ENCODE peak calls at places on chromosomes 1 and 21, in six cellular contexts. U is H1, Z is HepG2, V is GM12892, D is K562, O is GM12878. F is an unnamed sample.

GRCh38 chr1:228082975-228083870 is 715 bp downstream of the ARF1 start:
- DNase-seq in O (no peak), Z (no peak), V (peak), U (no peak), D (peak), F (no peak)

GRCh38 chr1:26786437-26787380 is 1.0 kb upstream of the PIGV start:
- DNase-seq in V (peak), Z (peak), D (peak), U (peak), O (no peak), F (peak)

GRCh38 chr1:55213029-55213884 is 1.9 kb downstream of the USP24 start:
- DNase-seq in Z (no peak), V (no peak), D (no peak), O (no peak), U (no peak), F (no peak)

GRCh38 chr1:197441990-197442389 is 173.9 kb downstream of the CRB1 start:
- DNase-seq in Z (peak), D (no peak), O (no peak), U (no peak), V (no peak), F (no peak)

GRCh38 chr1:227949954-227950734 is 2.4 kb upstream of the WNT9A start:
- DNase-seq in D (no peak), U (no peak), V (no peak), O (no peak), Z (no peak), F (no peak)

GRCh38 chr1:201362906-201363305 is 14.6 kb downstream of the TNNT2 start:
- DNase-seq in U (no peak), O (no peak), Z (no peak), D (no peak), V (no peak), F (no peak)

GRCh38 chr1:2135425-2135824 is 59.1 kb downstream of the FAAP20 start:
- DNase-seq in U (no peak), V (no peak), D (no peak), O (no peak), Z (peak), F (no peak)

GRCh38 chr1:24321712-24322635 is 2.8 kb downstream of the GRHL3 start:
- DNase-seq in D (peak), V (peak), U (no peak), O (no peak), Z (no peak), F (peak)

GRCh38 chr1:220019071-220019470 is 27.2 kb downstream of the EPRS1 start:
- DNase-seq in U (no peak), D (no peak), Z (no peak), O (no peak), V (no peak), F (no peak)

GRCh38 chr1:20165522-20165951 is 20.4 kb upstream of the UBXN10 start:
- DNase-seq in O (no peak), Z (peak), V (no peak), D (peak), U (no peak), F (no peak)

GRCh38 chr1:84758968-84759491 is 68.8 kb upstream of the SSX2IP start:
- DNase-seq in Z (no peak), O (no peak), U (no peak), V (no peak), D (no peak), F (no peak)

GRCh38 chr1:94801919-94802546 is 18.1 kb upstream of the SLC44A3 start:
- DNase-seq in Z (peak), O (no peak), V (no peak), D (no peak), U (no peak), F (peak)

GRCh38 chr21:46168238-46168637 is 12.9 kb upstream of the FTCD start:
- DNase-seq in D (no peak), O (no peak), Z (no peak), V (peak), U (peak), F (no peak)

GRCh38 chr1:111015222-111015621 is 51.5 kb upstream of the LRIF1 start:
- DNase-seq in U (no peak), V (no peak), D (no peak), O (no peak), Z (peak), F (no peak)

GRCh38 chr1:229845410-229846138 is 219.5 kb downstream of the URB2 start:
- DNase-seq in Z (no peak), U (no peak), V (no peak), O (no peak), D (no peak), F (no peak)

GRCh38 chr1:67747667-67748066 is 62.7 kb downstream of the GADD45A start:
- DNase-seq in U (no peak), O (no peak), Z (no peak), D (no peak), V (no peak), F (no peak)

GRCh38 chr1:99570486-99571089 is 75.3 kb upstream of the PALMD start:
- DNase-seq in V (no peak), Z (no peak), U (no peak), D (no peak), O (no peak), F (no peak)

GRCh38 chr1:174021611-174022079 is 512 bp downstream of the RC3H1 start:
- DNase-seq in O (no peak), U (peak), V (peak), D (peak), Z (peak), F (peak)

GRCh38 chr1:168603501-168604107 is 27.2 kb downstream of the XCL1 start:
- DNase-seq in Z (peak), O (peak), U (peak), D (peak), V (no peak), F (peak)

GRCh38 chr1:111227875-111228747 is 598 bp downstream of the CHI3L2 start:
- DNase-seq in V (no peak), Z (peak), D (no peak), U (no peak), O (no peak), F (no peak)

GRCh38 chr1:172144445-172145060 is 275.9 kb upstream of the C1orf105 start:
- DNase-seq in U (no peak), V (no peak), O (no peak), Z (no peak), D (no peak), F (no peak)

GRCh38 chr1:57736940-57737339 is 313.1 kb upstream of the DAB1 start:
- DNase-seq in O (no peak), Z (no peak), U (no peak), D (no peak), V (no peak), F (no peak)

GRCh38 chr1:8164670-8165069 is 138.6 kb upstream of the ERRFI1 start:
- DNase-seq in V (no peak), U (no peak), D (no peak), Z (no peak), O (no peak), F (no peak)

GRCh38 chr1:41742219-41742618 is 176.5 kb downstream of the HIVEP3 start:
- DNase-seq in U (no peak), V (no peak), O (no peak), D (no peak), Z (no peak), F (no peak)

GRCh38 chr1:206709772-206710456 is 25.2 kb downstream of the MAPKAPK2 start:
- DNase-seq in U (no peak), V (no peak), Z (peak), D (no peak), O (no peak), F (no peak)

GRCh38 chr1:51750218-51750617 is 128.3 kb downstream of the NRDC start:
- DNase-seq in V (no peak), O (no peak), D (no peak), U (no peak), Z (no peak), F (no peak)

GRCh38 chr21:37065561-37066177 is 7.2 kb downstream of the PIGP start:
- DNase-seq in V (no peak), U (no peak), O (no peak), D (no peak), Z (no peak), F (no peak)

GRCh38 chr1:237011432-237011831 is 7.2 kb upstream of the MT1HL1 start:
- DNase-seq in D (no peak), O (no peak), U (no peak), V (no peak), Z (no peak), F (no peak)

GRCh38 chr21:32981096-32981495 is 44.6 kb upstream of the OLIG2 start:
- DNase-seq in V (no peak), O (no peak), Z (no peak), D (no peak), U (no peak), F (no peak)

GRCh38 chr1:33008051-33008914 is 28.4 kb downstream of the AK2 start:
- DNase-seq in V (no peak), Z (no peak), U (no peak), D (no peak), O (no peak), F (no peak)

GRCh38 chr1:33010946-33011731 is 25.5 kb downstream of the AK2 start:
- DNase-seq in O (no peak), V (no peak), U (no peak), Z (no peak), D (no peak), F (no peak)

GRCh38 chr1:33007190-33008050 is 29.3 kb downstream of the AK2 start:
- DNase-seq in Z (peak), V (no peak), D (peak), U (no peak), O (no peak), F (no peak)

GRCh38 chr1:33012165-33012564 is 24.5 kb downstream of the AK2 start:
- DNase-seq in Z (no peak), O (no peak), V (no peak), U (no peak), D (no peak), F (no peak)

GRCh38 chr1:33009561-33009960 is 27.1 kb downstream of the AK2 start:
- DNase-seq in V (no peak), O (no peak), U (no peak), D (peak), Z (no peak), F (no peak)
- TF ChIP-seq TAF1 in V (no peak), O (no peak), U (no peak), D (no peak), Z (no peak), F (no peak)

GRCh38 chr1:156385534-156386031 is 16.6 kb downstream of the RHBG start:
- DNase-seq in Z (peak), V (peak), D (peak), O (no peak), U (peak), F (peak)
- TF ChIP-seq POLR2A in Z (no peak), V (no peak), D (no peak), O (no peak), U (no peak), F (no peak)

GRCh38 chr21:34227386-34227852 is 136.4 kb upstream of the KCNE2 start:
- DNase-seq in U (no peak), V (no peak), Z (no peak), O (no peak), D (no peak), F (no peak)

GRCh38 chr21:34223376-34223775 is 140.4 kb upstream of the KCNE2 start:
- DNase-seq in V (no peak), D (no peak), U (no peak), Z (no peak), O (no peak), F (no peak)

GRCh38 chr21:34229361-34229760 is 134.4 kb upstream of the KCNE2 start:
- DNase-seq in V (no peak), O (no peak), U (no peak), Z (no peak), D (no peak), F (no peak)
- TF ChIP-seq TAF1 in V (no peak), O (no peak), U (no peak), Z (no peak), D (no peak), F (no peak)

GRCh38 chr1:156162430-156163037 is 9.1 kb downstream of the SEMA4A start:
- DNase-seq in V (no peak), Z (no peak), U (no peak), O (no peak), D (no peak), F (no peak)
- TF ChIP-seq POLR2A in V (no peak), Z (no peak), U (no peak), O (no peak), D (no peak), F (no peak)

GRCh38 chr1:175820456-175820855 is 77.1 kb upstream of the TNR start:
- DNase-seq in D (no peak), V (no peak), O (no peak), Z (no peak), U (no peak), F (no peak)

GRCh38 chr1:175826705-175827104 is 83.3 kb upstream of the TNR start:
- DNase-seq in V (no peak), U (no peak), Z (no peak), D (no peak), O (no peak), F (no peak)

GRCh38 chr1:175822575-175822974 is 79.2 kb upstream of the TNR start:
- DNase-seq in V (no peak), Z (no peak), U (no peak), O (no peak), D (no peak), F (no peak)

GRCh38 chr1:175823401-175823800 is 80.0 kb upstream of the TNR start:
- DNase-seq in V (no peak), U (no peak), D (no peak), O (no peak), Z (no peak), F (no peak)

DNA sequence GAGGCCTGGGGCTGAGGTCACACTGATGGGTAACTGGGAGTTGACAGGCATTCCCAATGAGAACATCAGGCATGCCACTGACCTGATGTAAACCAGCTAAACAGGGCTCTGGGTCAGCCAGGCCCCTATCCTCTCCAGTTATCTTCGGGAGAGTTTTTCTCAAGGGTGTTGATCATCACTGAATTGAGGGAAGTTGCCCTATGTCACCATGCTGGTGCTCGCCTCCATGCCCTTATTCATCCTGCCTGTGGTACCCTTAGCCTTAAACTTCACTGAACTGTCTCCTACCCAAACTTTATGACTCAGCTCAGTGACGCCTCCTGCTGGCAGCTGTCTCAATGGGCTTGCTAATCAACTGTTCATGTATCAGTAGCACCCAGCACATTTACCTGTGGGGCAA is 80.7 kb upstream of the TNR start:
- DNase-seq in Z (no peak), O (no peak), U (peak), V (no peak), D (peak), F (no peak)
- TF ChIP-seq TAF1 in Z (no peak), O (no peak), U (no peak), V (no peak), D (no peak), F (no peak)

F was measured in GM12891.